ENCODE peak calls at places on chromosomes 4 and X, in eight cellular contexts. Q, Z, O, U, L, G, T and V are unnamed samples.

GRCh38 chr4:165095291-165095690 is 17.4 kb downstream of the TMEM192 start:
- DNase-seq in G (no peak), Z (no peak), L (no peak), Q (no peak), O (no peak), T (no peak), U (no peak), V (no peak)

GRCh38 chrX:45479196-45479834 is 278.6 kb upstream of the DIPK2B start:
- DNase-seq in O (peak; percentile 84), U (no peak), Q (no peak), G (peak; percentile 56), Z (peak; percentile 93), T (no peak), L (no peak), V (peak; percentile 71)

GRCh38 chr4:95289028-95289634 is 259.6 kb downstream of the UNC5C start:
- DNase-seq in T (no peak), Z (peak; percentile 16), U (no peak), Q (no peak), O (peak; percentile 44), G (no peak), L (peak; percentile 66), V (peak; percentile 92)

GRCh38 chr4:77193511-77194236 is 36.7 kb downstream of the CCNG2 start:
- DNase-seq in U (peak; percentile 80), L (peak; percentile 64), G (no peak), Q (no peak), O (no peak), T (peak; percentile 69), Z (no peak), V (no peak)

GRCh38 chrX:20639115-20639514 is 372.4 kb upstream of the RPS6KA3 start:
- DNase-seq in U (no peak), G (no peak), O (no peak), Z (no peak), Q (no peak), T (no peak), L (no peak), V (no peak)

GRCh38 chr4:73586040-73586439 is 34.2 kb downstream of the RASSF6 start:
- DNase-seq in G (no peak), U (no peak), Z (no peak), Q (no peak), L (no peak), T (no peak), O (no peak), V (no peak)

GRCh38 chr4:185868983-185869938 is 57.3 kb upstream of the SORBS2 start:
- DNase-seq in O (no peak), Q (no peak), T (no peak), G (no peak), L (no peak), Z (no peak), U (no peak), V (no peak)

GRCh38 chr4:53019485-53020382 is 157.6 kb downstream of the RASL11B start:
- DNase-seq in L (peak; percentile 24), G (no peak), T (no peak), O (peak; percentile 63), Z (peak; percentile 71), Q (peak; percentile 94), U (no peak), V (peak; percentile 45)

GRCh38 chr4:38904090-38904666 is 36.6 kb downstream of the FAM114A1 start:
- DNase-seq in Z (no peak), L (no peak), T (no peak), U (no peak), G (no peak), Q (peak; percentile 89), O (peak; percentile 13), V (no peak)

GRCh38 chrX:107398115-107398514 is 51.3 kb upstream of the FRMPD3 start:
- DNase-seq in O (no peak), Z (no peak), L (no peak), T (no peak), Q (no peak), G (no peak), U (no peak), V (no peak)

GRCh38 chr4:6925357-6925836 is 15.8 kb downstream of the TBC1D14 start:
- DNase-seq in U (no peak), O (no peak), L (peak; percentile 45), T (no peak), G (no peak), Z (no peak), Q (no peak), V (no peak)

DNA sequence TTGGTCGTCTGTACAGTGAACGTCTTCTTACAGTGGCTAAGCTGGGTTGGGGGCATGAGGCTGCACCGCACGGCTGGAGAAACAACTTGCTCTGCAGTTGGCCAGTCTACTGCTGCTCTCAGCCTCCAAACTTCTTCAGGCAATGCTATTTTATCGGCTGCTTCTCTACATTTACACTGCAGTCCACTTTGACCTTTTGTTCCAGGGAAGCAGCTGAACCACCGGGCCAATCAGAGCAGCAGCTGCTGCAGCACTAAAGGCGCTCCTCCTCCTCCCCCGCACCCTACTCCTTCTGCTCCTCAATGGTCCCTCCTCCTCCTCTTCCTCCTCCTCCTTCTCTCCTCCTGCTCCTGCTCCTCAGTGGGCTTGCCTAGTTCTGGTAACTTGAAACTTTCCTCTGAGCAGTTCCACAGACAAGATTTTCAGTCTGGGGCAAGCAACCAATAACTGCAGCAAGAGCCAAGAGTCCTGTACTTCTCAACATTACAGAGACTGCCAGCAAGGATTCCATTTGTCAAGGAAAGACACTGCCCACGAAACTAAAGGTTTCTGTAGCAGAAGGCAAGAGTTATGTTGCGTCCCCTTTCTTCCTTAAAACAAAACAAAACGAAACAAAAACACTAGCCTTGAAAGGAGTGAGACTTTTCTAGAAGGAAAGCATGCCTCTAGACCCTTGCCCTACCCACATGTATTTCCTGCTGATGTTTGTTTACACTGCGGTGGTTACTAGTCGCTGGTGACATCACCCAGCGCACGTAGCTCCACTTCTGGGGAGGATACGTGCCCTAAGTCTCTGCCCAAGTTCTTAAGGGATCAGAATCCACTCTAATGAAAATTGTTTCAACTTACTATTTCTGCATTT is 125.7 kb upstream of the NAP1L5 start:
- DNase-seq in L (peak; percentile 81), Z (peak; percentile 98), T (peak; percentile 57), G (peak; percentile 29), U (peak; percentile 67), Q (peak; percentile 61), O (peak; percentile 88), V (peak; percentile 92)
- TF ChIP-seq POLR2A in L (peak; percentile 59), Z (peak; percentile 79), T (no peak), G (no peak), U (peak; percentile 49), Q (peak; percentile 95), O (peak; percentile 45), V (peak; percentile 64)

DNA sequence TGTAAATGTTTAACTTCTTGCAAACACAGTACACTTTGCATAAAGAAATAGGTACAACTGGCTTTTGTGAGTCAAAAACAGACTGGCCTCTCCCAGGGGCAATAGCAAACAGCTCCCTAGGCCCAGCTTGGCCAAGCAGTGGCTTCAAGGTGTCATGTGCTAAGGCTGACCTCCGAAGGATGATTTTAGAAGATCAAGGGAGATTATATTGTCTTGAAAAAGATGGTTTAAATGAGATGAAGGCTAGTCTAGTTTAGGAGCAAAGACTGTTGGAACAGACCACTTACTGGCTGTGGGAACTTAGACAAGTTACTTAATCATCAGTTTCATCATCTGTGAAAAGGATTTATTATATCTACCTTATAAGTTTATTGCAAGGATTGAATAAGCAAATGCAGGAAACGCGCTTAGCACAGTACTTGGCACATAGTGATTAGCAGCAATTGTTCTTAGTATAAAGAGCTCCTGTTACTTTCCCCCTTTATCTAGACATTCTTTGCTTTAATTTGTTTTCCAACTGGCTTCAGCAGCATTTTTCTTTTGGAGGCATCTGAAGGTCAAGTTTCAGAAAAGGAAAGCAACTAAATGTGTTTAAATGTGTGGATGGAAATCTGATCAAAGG is 17.2 kb downstream of the ANXA3 start:
- DNase-seq in Q (peak; percentile 18), U (no peak), G (no peak), T (peak; percentile 40), Z (no peak), O (peak; percentile 45), L (no peak), V (no peak)
- H3K4me2 ChIP-seq in Q (no peak overlapping the region), U (no peak overlapping the region), G (peak overlapping the region; percentile 75), T (no peak overlapping the region), Z (peak overlapping the region; percentile 59), O (peak overlapping the region; percentile 90), L (no peak overlapping the region), V (peak overlapping the region; percentile 72)

DNA sequence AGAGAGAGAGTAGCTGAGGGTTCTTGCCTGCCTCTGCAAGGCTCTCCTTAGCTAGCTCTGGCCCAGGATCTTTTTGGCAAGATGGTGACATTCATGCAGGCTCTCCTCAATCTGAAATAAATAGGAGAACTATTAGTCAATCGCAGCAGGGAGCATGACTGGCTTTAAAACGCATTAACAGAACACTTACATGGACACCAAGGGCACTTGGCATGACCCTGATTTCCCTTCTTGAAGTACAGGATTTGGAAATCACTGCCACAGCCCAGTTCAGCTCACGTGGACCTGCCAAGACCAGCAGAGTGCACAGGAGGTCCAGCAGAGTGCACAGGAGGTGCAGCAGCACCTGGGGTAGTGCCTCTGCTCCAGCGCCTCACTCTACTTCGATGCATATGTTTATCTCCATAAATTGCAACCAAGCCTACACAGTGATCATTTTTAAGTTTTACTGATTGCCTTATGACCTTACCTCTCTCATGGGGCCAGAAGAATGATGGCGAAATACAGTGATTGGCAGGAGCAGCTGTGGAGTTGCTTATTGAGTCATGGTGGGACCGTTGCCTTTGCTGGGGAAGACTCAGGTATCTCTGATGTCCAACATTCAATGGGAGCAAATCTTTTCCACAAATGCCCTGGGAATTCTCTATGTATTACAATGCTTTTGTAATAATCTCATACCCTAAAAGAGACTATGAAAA is 122.4 kb downstream of the SYNPO2 start:
- DNase-seq in L (no peak), O (no peak), G (no peak), Z (no peak), T (no peak), Q (no peak), U (no peak), V (no peak)
- TF ChIP-seq POLR2A in L (no peak), O (no peak), G (no peak), Z (no peak), T (no peak), Q (no peak), U (no peak), V (no peak)

DNA sequence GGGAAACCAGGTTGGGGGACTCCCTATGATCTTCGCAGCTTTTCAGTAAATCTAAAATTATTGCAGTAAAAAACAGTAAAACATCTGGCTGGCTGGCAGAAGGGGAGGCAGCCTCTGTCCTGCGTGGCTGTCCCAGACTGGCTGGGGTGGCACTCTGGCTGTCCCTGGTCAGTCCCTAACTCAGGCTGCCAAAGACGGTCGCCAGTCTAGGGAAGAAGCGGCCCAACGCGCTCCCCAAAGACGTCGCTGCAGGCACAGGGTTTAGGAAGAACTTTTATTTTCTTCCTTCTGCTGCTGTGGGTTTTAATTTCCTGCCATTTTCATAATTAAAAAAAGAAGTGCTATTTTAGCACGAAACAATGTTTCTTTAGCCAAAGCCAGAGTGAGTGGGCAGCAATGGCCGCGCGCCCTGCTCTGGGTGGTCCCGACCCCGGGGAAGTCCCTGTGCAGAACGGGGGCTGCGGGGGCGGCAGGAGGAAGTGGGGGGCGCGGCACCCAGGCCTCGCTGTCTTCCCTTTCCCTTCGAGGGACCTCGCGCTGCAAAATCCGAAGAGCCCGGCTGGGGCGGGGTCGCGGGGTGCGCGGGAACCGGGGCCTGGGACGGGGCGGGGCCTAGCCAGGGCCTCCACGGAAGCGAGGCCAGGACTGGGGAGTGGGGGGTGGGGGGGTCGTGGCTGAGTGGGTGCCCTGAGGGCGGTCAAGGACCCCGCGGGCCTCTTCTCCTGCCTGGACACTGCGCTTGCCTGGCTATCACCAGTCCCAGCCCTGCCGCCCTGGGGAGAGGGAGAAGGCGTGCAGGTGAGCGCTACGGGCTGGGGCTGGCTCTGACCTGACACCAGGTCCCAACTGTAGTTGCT is 6.3 kb upstream of the LETM1 start:
- DNase-seq in L (peak; percentile 70), Z (no peak), O (no peak), Q (no peak), T (no peak), G (no peak), U (no peak), V (no peak)
- H3K4me2 ChIP-seq in L (no peak overlapping the region), Z (no peak overlapping the region), O (no peak overlapping the region), Q (peak overlapping the region; percentile 93), T (peak overlapping the region; percentile 62), G (no peak overlapping the region), U (peak overlapping the region; percentile 25), V (peak overlapping the region; percentile 12)